ENCODE peak calls at places on chromosomes 7 and 10, in nine cellular contexts. One of them, this sample, is unnamed.

GRCh38 chr7:36119005-36119711 is 33.9 kb upstream of the EEPD1 start:
- DNase-seq in K562: no peak
- DNase-seq in ovary: no peak
- DNase-seq in upper lobe of left lung: peak
- DNase-seq in stomach: peak
- DNase-seq in tibial nerve: no peak
- DNase-seq in suprapubic skin: no peak
- DNase-seq in A549: peak
- DNase-seq in sigmoid colon: no peak
- DNase-seq in this sample: no peak

GRCh38 chr10:36036137-36036536 is 394.0 kb upstream of the FZD8 start:
- DNase-seq in K562: no peak
- DNase-seq in ovary: no peak
- DNase-seq in upper lobe of left lung: no peak
- DNase-seq in stomach: no peak
- DNase-seq in tibial nerve: no peak
- DNase-seq in suprapubic skin: no peak
- DNase-seq in A549: no peak
- DNase-seq in sigmoid colon: no peak
- DNase-seq in this sample: no peak

GRCh38 chr7:51324206-51324884 is 7.7 kb upstream of the COBL start:
- DNase-seq in K562: no peak
- DNase-seq in ovary: no peak
- DNase-seq in upper lobe of left lung: peak
- DNase-seq in stomach: no peak
- DNase-seq in tibial nerve: no peak
- DNase-seq in suprapubic skin: no peak
- DNase-seq in A549: no peak
- DNase-seq in sigmoid colon: no peak
- DNase-seq in this sample: no peak

GRCh38 chr7:159130820-159131219 is 13.8 kb downstream of the VIPR2 start:
- DNase-seq in K562: no peak
- DNase-seq in ovary: no peak
- DNase-seq in upper lobe of left lung: no peak
- DNase-seq in stomach: no peak
- DNase-seq in tibial nerve: no peak
- DNase-seq in suprapubic skin: no peak
- DNase-seq in A549: no peak
- DNase-seq in sigmoid colon: no peak
- DNase-seq in this sample: no peak

GRCh38 chr10:125812128-125812527 is 10.9 kb downstream of the UROS start:
- DNase-seq in K562: no peak
- DNase-seq in ovary: no peak
- DNase-seq in upper lobe of left lung: no peak
- DNase-seq in stomach: no peak
- DNase-seq in tibial nerve: no peak
- DNase-seq in suprapubic skin: no peak
- DNase-seq in A549: peak
- DNase-seq in sigmoid colon: no peak
- DNase-seq in this sample: no peak

GRCh38 chr7:24325708-24326107 is 41.7 kb downstream of the NPY start:
- DNase-seq in K562: no peak
- DNase-seq in ovary: no peak
- DNase-seq in upper lobe of left lung: no peak
- DNase-seq in stomach: no peak
- DNase-seq in tibial nerve: no peak
- DNase-seq in suprapubic skin: no peak
- DNase-seq in A549: no peak
- DNase-seq in sigmoid colon: no peak
- DNase-seq in this sample: no peak

GRCh38 chr7:27210441-27211083 is 10.7 kb upstream of the HOXA13 start:
- DNase-seq in K562: peak
- DNase-seq in ovary: no peak
- DNase-seq in upper lobe of left lung: no peak
- DNase-seq in stomach: no peak
- DNase-seq in tibial nerve: peak
- DNase-seq in suprapubic skin: no peak
- DNase-seq in A549: peak
- DNase-seq in sigmoid colon: peak
- DNase-seq in this sample: no peak

GRCh38 chr10:59708816-59709471 is 706 bp downstream of the SLC16A9 start:
- DNase-seq in K562: peak
- DNase-seq in ovary: peak
- DNase-seq in upper lobe of left lung: peak
- DNase-seq in stomach: no peak
- DNase-seq in tibial nerve: no peak
- DNase-seq in suprapubic skin: no peak
- DNase-seq in A549: no peak
- DNase-seq in sigmoid colon: peak
- DNase-seq in this sample: no peak

GRCh38 chr7:69364814-69365587 is 233.3 kb upstream of the AUTS2 start:
- DNase-seq in K562: no peak
- DNase-seq in ovary: no peak
- DNase-seq in upper lobe of left lung: no peak
- DNase-seq in stomach: no peak
- DNase-seq in tibial nerve: no peak
- DNase-seq in suprapubic skin: no peak
- DNase-seq in A549: no peak
- DNase-seq in sigmoid colon: no peak
- DNase-seq in this sample: no peak

GRCh38 chr7:55306331-55306730 is 58.8 kb upstream of the LANCL2 start:
- DNase-seq in K562: no peak
- DNase-seq in ovary: no peak
- DNase-seq in upper lobe of left lung: no peak
- DNase-seq in stomach: no peak
- DNase-seq in tibial nerve: no peak
- DNase-seq in suprapubic skin: no peak
- DNase-seq in A549: no peak
- DNase-seq in sigmoid colon: no peak
- DNase-seq in this sample: no peak

GRCh38 chr7:92694211-92694610 is 104.0 kb upstream of the FAM133B start:
- DNase-seq in K562: no peak
- DNase-seq in ovary: no peak
- DNase-seq in upper lobe of left lung: no peak
- DNase-seq in stomach: no peak
- DNase-seq in tibial nerve: no peak
- DNase-seq in suprapubic skin: no peak
- DNase-seq in A549: no peak
- DNase-seq in sigmoid colon: no peak
- DNase-seq in this sample: no peak

GRCh38 chr7:92696584-92696983 is 106.4 kb upstream of the FAM133B start:
- DNase-seq in K562: no peak
- DNase-seq in ovary: no peak
- DNase-seq in upper lobe of left lung: no peak
- DNase-seq in stomach: no peak
- DNase-seq in tibial nerve: no peak
- DNase-seq in suprapubic skin: no peak
- DNase-seq in A549: no peak
- DNase-seq in sigmoid colon: no peak
- DNase-seq in this sample: no peak

GRCh38 chr7:92697012-92697411 is 106.8 kb upstream of the FAM133B start:
- DNase-seq in K562: no peak
- DNase-seq in ovary: no peak
- DNase-seq in upper lobe of left lung: no peak
- DNase-seq in stomach: no peak
- DNase-seq in tibial nerve: no peak
- DNase-seq in suprapubic skin: no peak
- DNase-seq in A549: no peak
- DNase-seq in sigmoid colon: no peak
- DNase-seq in this sample: no peak

GRCh38 chr7:92697414-92697813 is 107.2 kb upstream of the FAM133B start:
- DNase-seq in K562: no peak
- DNase-seq in ovary: no peak
- DNase-seq in upper lobe of left lung: no peak
- DNase-seq in stomach: no peak
- DNase-seq in tibial nerve: no peak
- DNase-seq in suprapubic skin: no peak
- DNase-seq in A549: no peak
- DNase-seq in sigmoid colon: no peak
- DNase-seq in this sample: no peak

DNA sequence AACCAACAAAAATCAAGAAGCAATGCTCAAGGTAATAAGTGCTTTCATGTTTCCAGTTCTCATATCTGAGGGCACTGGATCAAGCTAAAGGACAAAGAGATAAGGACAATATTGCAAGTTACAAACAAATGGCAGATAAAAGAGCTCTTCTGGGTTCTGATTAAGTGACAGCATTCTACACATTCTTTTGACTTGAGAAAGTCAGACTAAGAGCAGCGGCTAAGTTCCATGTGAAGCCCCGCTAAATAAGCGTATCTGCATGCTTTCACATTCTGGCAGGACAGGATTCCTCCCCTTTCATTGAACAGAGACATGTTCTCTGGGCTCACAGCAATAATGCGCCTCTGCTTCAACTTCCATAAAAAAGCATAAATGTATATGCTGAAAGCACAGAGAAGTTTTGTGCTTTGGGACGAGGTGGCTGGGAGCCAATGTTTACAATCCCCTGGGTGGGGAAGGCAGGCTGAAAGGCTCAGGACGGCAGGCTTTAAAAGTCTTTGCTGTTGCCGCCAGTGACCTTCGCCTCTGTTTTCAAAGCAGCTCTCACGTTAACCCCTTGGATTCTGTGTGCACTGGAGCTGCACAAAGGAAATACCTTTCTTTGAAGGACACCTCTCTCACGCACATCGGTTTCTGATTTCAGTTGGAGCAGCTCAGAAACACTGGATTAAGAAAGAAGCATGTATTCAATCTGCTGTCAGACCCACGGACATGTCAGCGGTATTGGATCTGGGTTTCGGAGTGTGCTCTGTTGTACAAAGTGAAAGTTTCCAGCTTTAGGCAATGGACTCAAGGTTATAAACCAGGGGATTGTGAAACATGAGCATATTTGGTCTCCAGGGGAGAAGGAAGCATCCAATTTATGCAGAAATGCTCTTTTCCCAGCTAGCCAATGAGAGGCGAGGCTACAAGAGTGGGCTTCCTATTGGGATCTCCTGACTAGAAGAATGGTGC is 105.4 kb upstream of the FAM133B start:
- DNase-seq in K562: peak
- DNase-seq in ovary: peak
- DNase-seq in upper lobe of left lung: peak
- DNase-seq in stomach: peak
- DNase-seq in tibial nerve: no peak
- DNase-seq in suprapubic skin: peak
- DNase-seq in A549: peak
- DNase-seq in sigmoid colon: no peak
- DNase-seq in this sample: no peak
- H3K27ac ChIP-seq in K562: peak
- H3K27ac ChIP-seq in ovary: peak
- H3K27ac ChIP-seq in upper lobe of left lung: peak
- H3K27ac ChIP-seq in stomach: peak
- H3K27ac ChIP-seq in tibial nerve: peak
- H3K27ac ChIP-seq in suprapubic skin: peak
- H3K27ac ChIP-seq in A549: peak
- H3K27ac ChIP-seq in sigmoid colon: peak
- H3K27ac ChIP-seq in this sample: peak

DNA sequence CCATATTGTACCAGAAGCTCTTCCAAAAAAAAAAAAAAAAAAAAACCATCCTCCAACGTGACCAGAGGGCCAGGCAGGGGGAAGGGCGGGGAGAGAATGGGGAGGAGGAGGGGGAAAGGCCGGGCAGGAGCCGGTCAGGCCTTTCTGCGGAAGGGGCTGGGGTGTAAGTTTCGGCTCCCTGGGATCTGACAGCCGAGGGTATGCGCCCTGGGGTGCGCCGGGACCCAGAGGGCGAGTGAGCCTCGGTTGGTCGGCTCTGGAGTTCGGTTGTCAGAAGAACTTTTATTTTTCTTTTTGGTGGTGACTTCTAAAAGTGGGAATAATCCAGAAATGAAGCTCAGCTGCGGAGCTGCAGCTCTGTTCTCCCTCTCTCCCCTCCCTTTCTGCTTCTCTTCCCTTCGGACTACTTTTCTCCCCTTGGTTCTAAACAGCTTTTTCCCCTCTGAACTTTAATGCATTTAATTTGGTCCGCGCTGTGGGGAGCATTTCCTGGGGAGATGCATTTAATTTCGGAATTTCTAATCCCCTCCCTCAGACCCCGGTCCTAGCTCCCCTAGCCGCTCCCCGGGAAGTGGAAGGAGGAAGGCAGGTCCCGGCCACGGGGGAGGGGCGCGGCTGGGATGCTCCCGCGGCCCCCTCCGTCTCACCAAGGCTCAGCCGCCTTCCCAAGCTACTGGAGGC is 3.9 kb upstream of the PAX2 start:
- DNase-seq in K562: no peak
- DNase-seq in ovary: no peak
- DNase-seq in upper lobe of left lung: no peak
- DNase-seq in stomach: no peak
- DNase-seq in tibial nerve: no peak
- DNase-seq in suprapubic skin: no peak
- DNase-seq in A549: no peak
- DNase-seq in sigmoid colon: no peak
- DNase-seq in this sample: no peak
- H3K4me3 ChIP-seq in K562: no peak
- H3K4me3 ChIP-seq in ovary: no peak
- H3K4me3 ChIP-seq in upper lobe of left lung: no peak
- H3K4me3 ChIP-seq in stomach: no peak
- H3K4me3 ChIP-seq in tibial nerve: no peak
- H3K4me3 ChIP-seq in suprapubic skin: no peak
- H3K4me3 ChIP-seq in A549: no peak
- H3K4me3 ChIP-seq in sigmoid colon: no peak
- H3K4me3 ChIP-seq in this sample: no peak

DNA sequence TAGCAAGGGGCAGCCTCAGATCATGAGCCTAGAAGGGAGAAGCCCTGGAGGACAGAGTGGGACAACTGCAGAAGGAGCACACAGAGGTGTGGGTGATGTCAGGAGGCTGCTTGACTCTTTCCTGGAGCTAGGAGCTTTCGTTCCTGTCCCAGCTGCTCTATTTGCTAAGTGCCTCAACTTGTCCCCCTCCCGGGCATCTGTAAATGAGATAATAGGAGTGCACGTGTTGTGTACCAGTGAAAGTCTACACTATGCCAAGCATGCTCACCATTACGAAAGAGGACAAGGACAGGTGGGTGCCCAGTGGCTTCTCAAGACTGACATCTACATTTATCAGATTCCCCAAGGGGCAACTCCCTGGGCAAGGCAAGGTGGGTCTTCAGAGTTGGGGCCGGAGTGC is 162.7 kb downstream of the KCNMA1 start:
- DNase-seq in K562: no peak
- DNase-seq in ovary: no peak
- DNase-seq in upper lobe of left lung: no peak
- DNase-seq in stomach: no peak
- DNase-seq in tibial nerve: no peak
- DNase-seq in suprapubic skin: no peak
- DNase-seq in A549: no peak
- DNase-seq in sigmoid colon: no peak
- DNase-seq in this sample: no peak
- TF ChIP-seq EP300 in K562: no peak
- TF ChIP-seq EP300 in ovary: no peak
- TF ChIP-seq EP300 in upper lobe of left lung: no peak
- TF ChIP-seq EP300 in stomach: no peak
- TF ChIP-seq EP300 in tibial nerve: no peak
- TF ChIP-seq EP300 in suprapubic skin: no peak
- TF ChIP-seq EP300 in A549: no peak
- TF ChIP-seq EP300 in sigmoid colon: no peak
- TF ChIP-seq EP300 in this sample: no peak

DNA sequence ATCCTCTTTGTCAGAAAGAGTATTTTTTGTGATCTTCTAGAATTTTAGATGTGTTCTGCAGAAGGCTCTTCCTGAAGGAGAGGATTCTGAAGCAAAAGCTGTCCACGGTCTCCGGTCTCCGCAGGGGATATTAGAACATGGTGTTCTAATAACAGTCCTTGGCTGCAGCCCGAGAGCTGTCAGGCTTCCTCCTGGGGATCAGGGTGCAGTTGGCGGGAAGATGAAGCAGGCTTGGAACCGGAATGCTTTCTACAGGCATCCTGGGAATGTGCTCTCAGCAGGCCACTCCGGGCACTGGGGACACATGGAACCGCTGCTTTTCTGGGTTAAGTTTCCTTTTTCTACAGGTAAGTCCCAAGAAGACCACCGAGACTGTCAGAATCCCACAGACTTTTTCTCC is 118.6 kb upstream of the PARD3 start:
- DNase-seq in K562: no peak
- DNase-seq in ovary: peak
- DNase-seq in upper lobe of left lung: no peak
- DNase-seq in stomach: no peak
- DNase-seq in tibial nerve: peak
- DNase-seq in suprapubic skin: no peak
- DNase-seq in A549: no peak
- DNase-seq in sigmoid colon: peak
- DNase-seq in this sample: peak
- H3K27ac ChIP-seq in K562: no peak
- H3K27ac ChIP-seq in ovary: no peak
- H3K27ac ChIP-seq in upper lobe of left lung: no peak
- H3K27ac ChIP-seq in stomach: no peak
- H3K27ac ChIP-seq in tibial nerve: no peak
- H3K27ac ChIP-seq in suprapubic skin: peak
- H3K27ac ChIP-seq in A549: no peak
- H3K27ac ChIP-seq in sigmoid colon: peak
- H3K27ac ChIP-seq in this sample: peak